ENCODE peak calls at places on chromosomes 1 and 21, in eight cellular contexts. J is natural killer cell, D is left lung, L is AG04450, F is neural progenitor cell, R is WERI-Rb-1, Q is colonic mucosa, V is A549. X is an unnamed sample.

GRCh38 chr1:222326004-222326709 is 221.7 kb downstream of the HHIPL2 start:
- DNase-seq in R (no peak), L (no peak), F (no peak), D (no peak), V (no peak), Q (no peak), J (no peak), X (no peak)

GRCh38 chr1:197184190-197184589 is 37.7 kb upstream of the ASPM start:
- DNase-seq in R (no peak), D (no peak), L (no peak), J (no peak), V (no peak), F (no peak), Q (no peak), X (no peak)

GRCh38 chr1:167627865-167628641 is 2.0 kb upstream of the RCSD1 start:
- DNase-seq in L (no peak), F (no peak), Q (no peak), V (no peak), J (peak), D (no peak), R (no peak), X (no peak)

GRCh38 chr1:61981870-61982660 is 212.6 kb upstream of the L1TD1 start:
- DNase-seq in F (no peak), Q (no peak), L (no peak), J (no peak), R (no peak), D (no peak), V (no peak), X (no peak)

GRCh38 chr1:13807213-13807612 is 107.2 kb downstream of the PRDM2 start:
- DNase-seq in L (no peak), F (peak), J (no peak), D (no peak), V (peak), R (peak), Q (no peak), X (no peak)

GRCh38 chr1:67460648-67461500 is 30.7 kb upstream of the SERBP1 start:
- DNase-seq in F (peak), R (no peak), V (no peak), Q (no peak), L (no peak), D (no peak), J (no peak), X (no peak)

GRCh38 chr1:223123238-223123976 is 19.6 kb downstream of the TLR5 start:
- DNase-seq in J (peak), Q (peak), L (no peak), R (peak), V (peak), D (peak), F (peak), X (no peak)

GRCh38 chr1:224170748-224171478 is 12.1 kb upstream of the DEGS1 start:
- DNase-seq in J (no peak), V (peak), Q (no peak), D (no peak), F (peak), L (no peak), R (no peak), X (no peak)

GRCh38 chr1:31750858-31751638 is 13.1 kb downstream of the ADGRB2 start:
- DNase-seq in L (peak), V (no peak), Q (no peak), F (no peak), D (no peak), J (peak), R (peak), X (no peak)

GRCh38 chr21:34824314-34824713 is 155.5 kb downstream of the CLIC6 start:
- DNase-seq in F (no peak), D (no peak), J (no peak), Q (no peak), V (no peak), R (no peak), L (no peak), X (no peak)

GRCh38 chr1:31683997-31684396 is 19.8 kb downstream of the COL16A1 start:
- DNase-seq in L (no peak), D (no peak), F (peak), V (no peak), R (peak), Q (peak), J (no peak), X (no peak)

GRCh38 chr1:193754732-193755427 is 568.5 kb upstream of the B3GALT2 start:
- DNase-seq in V (peak), J (no peak), Q (no peak), R (peak), F (no peak), L (no peak), D (no peak), X (no peak)
- TF ChIP-seq CTCF in V (no peak), J (no peak), Q (no peak), R (no peak), F (peak), L (peak), D (no peak), X (peak)

DNA sequence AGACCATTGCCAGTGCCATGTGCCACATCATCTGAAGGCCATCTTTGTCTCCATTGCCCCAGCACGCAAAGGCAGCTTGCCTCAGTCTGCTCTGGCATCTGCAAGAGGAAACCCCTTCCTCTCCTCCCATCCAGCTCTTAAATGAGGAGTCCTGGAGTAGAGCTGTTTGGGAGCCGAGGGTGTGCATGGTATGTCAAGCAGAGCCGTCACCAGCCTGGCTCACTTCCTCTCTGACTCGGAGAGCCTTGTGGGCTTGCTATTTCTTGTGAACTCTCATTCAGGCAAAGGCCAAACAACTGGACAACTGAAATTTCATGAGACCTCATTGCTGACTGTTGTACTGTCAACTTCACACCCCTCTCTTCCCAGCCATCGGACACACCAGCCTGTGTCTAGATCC is 143.9 kb downstream of the SIPA1L2 start:
- DNase-seq in J (no peak), L (no peak), Q (no peak), V (no peak), F (no peak), R (no peak), D (no peak), X (no peak)
- TF ChIP-seq CTCF in J (no peak), L (no peak), Q (no peak), V (no peak), F (no peak), R (no peak), D (no peak), X (no peak)

GRCh38 chr1:26537951-26538352 is 8.4 kb downstream of the RPS6KA1 start:
- DNase-seq in J (no peak), D (no peak), F (peak), R (no peak), Q (peak), L (no peak), V (peak), X (no peak)
- TF ChIP-seq CTCF in J (no peak), D (no peak), F (peak), R (peak), Q (no peak), L (peak), V (peak), X (peak)

DNA sequence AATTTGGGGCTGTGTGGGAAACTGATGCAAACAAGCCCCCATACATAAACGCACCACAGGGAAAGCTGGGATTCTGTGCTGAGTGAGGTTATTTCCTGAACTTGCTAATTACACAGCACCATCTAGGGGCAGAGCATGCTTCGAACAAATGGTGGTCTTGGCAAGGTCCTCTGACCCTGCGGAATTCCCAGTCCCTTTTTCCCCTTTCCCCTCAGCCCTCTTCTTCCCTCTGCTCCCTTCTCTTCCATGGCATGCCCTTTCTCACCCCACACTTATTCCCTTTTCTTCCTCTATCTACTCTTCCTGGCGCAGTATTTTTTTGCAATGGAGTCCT is 134.5 kb upstream of the VANGL1 start:
- DNase-seq in L (no peak), F (peak), R (peak), Q (no peak), J (no peak), D (no peak), V (peak), X (no peak)
- TF ChIP-seq CTCF in L (peak), F (peak), R (peak), Q (no peak), J (no peak), D (no peak), V (peak), X (peak)

GRCh38 chr1:202568466-202569196 is 141.6 kb downstream of the SYT2 start:
- DNase-seq in F (no peak), J (no peak), V (no peak), D (no peak), L (no peak), Q (no peak), R (no peak), X (no peak)
- TF ChIP-seq CTCF in F (no peak), J (no peak), V (no peak), D (no peak), L (no peak), Q (no peak), R (no peak), X (no peak)

DNA sequence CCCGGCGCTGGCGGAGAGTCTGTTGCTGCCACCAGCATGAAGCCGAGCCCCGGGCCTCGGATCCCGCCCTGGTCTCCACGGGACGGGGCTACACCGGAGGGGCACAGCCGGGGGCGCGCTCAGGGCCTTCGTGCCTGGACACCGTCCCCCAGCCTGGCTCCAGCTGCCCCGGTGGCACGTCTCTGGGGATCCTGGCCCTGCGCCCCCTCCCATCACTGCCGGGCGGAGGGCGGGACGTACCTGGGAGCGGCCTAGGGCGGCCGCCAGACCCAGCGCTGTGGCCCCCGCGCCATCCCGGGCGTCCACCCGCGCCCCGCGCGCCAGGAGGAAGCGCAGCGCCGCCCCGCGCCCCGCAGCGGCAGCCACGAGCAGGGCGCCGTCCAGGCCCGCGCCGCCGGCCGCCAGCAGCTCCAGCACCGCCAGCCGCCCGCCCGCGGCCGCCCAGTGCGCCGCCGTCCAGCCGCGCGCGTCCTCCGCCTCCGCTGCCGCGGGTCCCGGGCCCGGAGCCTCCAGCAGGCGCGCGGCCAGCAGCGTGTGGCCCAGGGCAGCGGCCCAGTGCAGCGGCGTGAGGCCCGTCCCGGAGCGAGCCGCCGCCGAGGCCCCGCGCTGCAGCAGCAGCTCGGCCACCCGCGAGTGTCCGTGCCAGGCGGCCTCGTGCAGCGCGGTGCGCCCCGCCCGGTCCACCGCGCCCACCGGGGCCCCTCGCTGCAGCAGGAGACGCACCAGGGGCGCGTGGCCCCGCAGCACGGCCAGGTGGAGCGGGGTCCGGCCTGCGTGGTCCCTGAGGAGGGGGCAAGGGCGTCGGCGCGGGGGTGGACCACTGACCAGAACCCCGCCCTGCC is 1.0 kb downstream of the ANKRD65 start:
- DNase-seq in L (no peak), Q (no peak), D (peak), R (no peak), J (no peak), F (peak), V (no peak), X (peak)
- TF ChIP-seq CTCF in L (no peak), Q (no peak), D (no peak), R (no peak), J (no peak), F (no peak), V (no peak), X (no peak)

DNA sequence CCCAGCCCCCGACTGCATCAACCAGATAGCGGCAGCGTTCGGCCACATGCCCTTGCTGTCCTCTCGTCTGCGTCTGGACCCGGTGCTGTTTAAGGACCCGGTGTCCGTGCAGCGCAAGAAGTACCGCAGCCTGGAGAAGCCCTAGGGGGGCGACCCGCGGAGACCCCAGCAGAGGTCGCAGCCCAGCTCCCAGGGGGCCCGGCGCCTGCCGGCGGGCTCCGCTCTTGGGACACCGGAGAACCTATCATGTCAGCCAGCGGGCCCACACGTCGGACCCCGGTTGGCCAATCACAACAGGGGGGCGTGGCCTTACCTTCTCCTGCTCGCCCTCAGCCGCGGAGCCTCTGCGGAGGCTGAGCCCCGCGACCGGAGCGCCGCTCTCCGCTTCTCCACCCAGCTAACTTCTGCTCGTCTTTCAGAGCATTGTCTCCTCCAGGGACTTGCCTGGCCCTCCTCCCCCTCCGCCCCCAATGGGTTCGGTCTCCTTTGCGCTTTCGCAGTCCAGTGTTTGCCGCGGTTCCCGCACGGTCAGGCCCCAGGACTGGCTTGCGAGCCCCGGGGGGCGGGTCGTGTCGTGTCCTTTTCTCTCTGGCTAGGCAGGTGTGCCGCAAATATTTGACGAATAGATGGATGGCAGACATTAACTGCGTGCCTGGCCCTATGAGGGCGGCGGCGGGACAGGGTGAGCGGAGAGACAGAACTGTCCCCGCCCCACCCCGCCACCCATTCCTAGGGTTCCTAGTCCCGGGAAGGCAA is 10.5 kb downstream of the SLC30A2 start:
- DNase-seq in D (peak), F (peak), V (peak), J (peak), L (peak), R (peak), Q (peak), X (no peak)
- TF ChIP-seq CTCF in D (no peak), F (peak), V (no peak), J (no peak), L (no peak), R (peak), Q (no peak), X (no peak)